ENCODE peak calls at places on chromosome 11, in ten cellular contexts. T, O, N, V, Z, D, I, Q, M and U are unnamed samples.

GRCh38 chr11:19279455-19279854 is 38.7 kb upstream of the E2F8 start:
- DNase-seq in T (no peak), O (no peak), N (no peak), V (no peak), Z (no peak), D (no peak), I (no peak), Q (no peak), M (no peak), U (no peak)

GRCh38 chr11:72471005-72471898 is 36.9 kb upstream of the CLPB start:
- DNase-seq in T (peak; percentile 13), O (peak; percentile 31), N (peak; percentile 12), V (peak; percentile 40), Z (peak; percentile 73), D (peak; percentile 90), I (peak; percentile 73), Q (peak; percentile 77), M (peak; percentile 9), U (peak; percentile 15)

GRCh38 chr11:2186669-2187266 is 15.2 kb upstream of the TH start:
- DNase-seq in T (no peak), O (no peak), N (no peak), V (no peak), Z (no peak), D (peak; percentile 38), I (peak; percentile 44), Q (no peak), M (peak; percentile 35), U (no peak)

GRCh38 chr11:88384678-88385015 is 47.1 kb upstream of the CTSC start:
- DNase-seq in T (no peak), O (no peak), N (no peak), V (no peak), Z (no peak), D (no peak), I (no peak), Q (no peak), M (no peak), U (no peak)

GRCh38 chr11:110349109-110349996 is 52.9 kb upstream of the RDX start:
- DNase-seq in T (peak; percentile 68), O (no peak), N (no peak), V (no peak), Z (no peak), D (peak; percentile 80), I (no peak), Q (no peak), M (no peak), U (no peak)

GRCh38 chr11:103395612-103396011 is 286.4 kb downstream of the DYNC2H1 start:
- DNase-seq in T (no peak), O (no peak), N (no peak), V (peak; percentile 24), Z (no peak), D (no peak), I (no peak), Q (no peak), M (no peak), U (peak; percentile 19)

GRCh38 chr11:46363031-46363407 is 15.8 kb downstream of the DGKZ start:
- DNase-seq in T (no peak), O (peak; percentile 66), N (no peak), V (peak; percentile 78), Z (no peak), D (no peak), I (peak; percentile 71), Q (peak; percentile 81), M (no peak), U (no peak)

GRCh38 chr11:95059031-95059430 is 7.7 kb upstream of the SRSF8 start:
- DNase-seq in T (no peak), O (no peak), N (no peak), V (no peak), Z (no peak), D (no peak), I (no peak), Q (no peak), M (no peak), U (no peak)

GRCh38 chr11:76153609-76153949 is 52.7 kb downstream of the WNT11 start:
- DNase-seq in T (no peak), O (no peak), N (peak; percentile 59), V (peak; percentile 76), Z (no peak), D (no peak), I (no peak), Q (no peak), M (no peak), U (no peak)